ENCODE peak calls at places on chromosomes 6 and 20, in nine cellular contexts. Q, B, V, T, D, O, K, P and Z are unnamed samples. For H3K4me1, the result is how much of the 10 kb centered on the place peaks cover.

GRCh38 chr6:135299256-135299655 is 118.1 kb downstream of the MYB start:
- DNase-seq in Q (no peak), B (no peak), V (no peak), T (peak), D (no peak), O (no peak), K (no peak), P (no peak), Z (peak)

GRCh38 chr6:145350928-145351327 is 384.4 kb downstream of the EPM2A start:
- DNase-seq in Q (no peak), B (no peak), V (no peak), T (no peak), D (no peak), O (no peak), K (no peak), P (no peak), Z (no peak)

GRCh38 chr20:8527998-8528397 is 395.9 kb downstream of the PLCB1 start:
- DNase-seq in Q (no peak), B (no peak), V (no peak), T (peak), D (no peak), O (no peak), K (peak), P (no peak), Z (peak)

GRCh38 chr6:147625946-147626345 is 117.5 kb downstream of the SAMD5 start:
- DNase-seq in Q (no peak), B (no peak), V (no peak), T (no peak), D (no peak), O (no peak), K (no peak), P (no peak), Z (no peak)

GRCh38 chr6:132819405-132820145 is 5.2 kb downstream of the RPS12 start:
- DNase-seq in Q (no peak), B (no peak), V (no peak), T (peak), D (no peak), O (no peak), K (peak), P (no peak), Z (peak)

GRCh38 chr6:13725570-13725969 is 13.9 kb upstream of the RANBP9 start:
- DNase-seq in Q (no peak), B (no peak), V (no peak), T (peak), D (peak), O (peak), K (peak), P (no peak), Z (peak)

GRCh38 chr20:50750145-50750671 is 18.8 kb downstream of the PARD6B start:
- DNase-seq in Q (no peak), B (no peak), V (no peak), T (no peak), D (no peak), O (no peak), K (no peak), P (no peak), Z (peak)

GRCh38 chr6:156269751-156270369 is 507.3 kb upstream of the ARID1B start:
- DNase-seq in Q (no peak), B (peak), V (no peak), T (no peak), D (no peak), O (no peak), K (no peak), P (no peak), Z (no peak)

GRCh38 chr6:158184598-158184997 is 16.4 kb downstream of the GTF2H5 start:
- DNase-seq in Q (no peak), B (no peak), V (no peak), T (no peak), D (no peak), O (no peak), K (no peak), P (no peak), Z (no peak)

GRCh38 chr6:68252632-68253031 is 382.4 kb upstream of the ADGRB3 start:
- DNase-seq in Q (no peak), B (no peak), V (no peak), T (no peak), D (no peak), O (no peak), K (no peak), P (no peak), Z (no peak)

GRCh38 chr20:51752343-51752951 is 15.7 kb downstream of the ATP9A start:
- DNase-seq in Q (no peak), B (no peak), V (no peak), T (peak), D (no peak), O (no peak), K (peak), P (no peak), Z (peak)

GRCh38 chr6:19472168-19472567 is 365.0 kb upstream of the ID4 start:
- DNase-seq in Q (no peak), B (no peak), V (no peak), T (peak), D (no peak), O (no peak), K (peak), P (no peak), Z (peak)

GRCh38 chr6:17901493-17901892 is 85.9 kb downstream of the KIF13A start:
- DNase-seq in Q (no peak), B (no peak), V (no peak), T (no peak), D (no peak), O (no peak), K (no peak), P (no peak), Z (no peak)

GRCh38 chr20:63886054-63886419 is 8.9 kb upstream of the DNAJC5 start:
- DNase-seq in Q (no peak), B (no peak), V (no peak), T (no peak), D (no peak), O (no peak), K (no peak), P (no peak), Z (no peak)

GRCh38 chr20:63882257-63883208 is 12.4 kb upstream of the DNAJC5 start:
- DNase-seq in Q (no peak), B (no peak), V (no peak), T (no peak), D (no peak), O (no peak), K (no peak), P (no peak), Z (no peak)

GRCh38 chr20:63884506-63885263 is 10.2 kb upstream of the DNAJC5 start:
- DNase-seq in Q (no peak), B (no peak), V (no peak), T (no peak), D (no peak), O (no peak), K (no peak), P (no peak), Z (no peak)

GRCh38 chr20:63886921-63887320 is 8.0 kb upstream of the DNAJC5 start:
- DNase-seq in Q (no peak), B (no peak), V (no peak), T (no peak), D (no peak), O (no peak), K (no peak), P (no peak), Z (no peak)

GRCh38 chr20:63885264-63886053 is 9.5 kb upstream of the DNAJC5 start:
- DNase-seq in Q (no peak), B (no peak), V (no peak), T (peak), D (no peak), O (no peak), K (peak), P (no peak), Z (no peak)
- H3K4me1 ChIP-seq in Q (under half), B (under half), V (under half), T (under half), D (under half), O (under half), K (under half), P (under half), Z (under half)

GRCh38 chr6:16105056-16105455 is 23.8 kb upstream of the MYLIP start:
- DNase-seq in Q (no peak), B (no peak), V (no peak), T (no peak), D (no peak), O (no peak), K (no peak), P (no peak), Z (no peak)

GRCh38 chr6:16105874-16106273 is 23.0 kb upstream of the MYLIP start:
- DNase-seq in Q (no peak), B (no peak), V (no peak), T (peak), D (no peak), O (no peak), K (no peak), P (no peak), Z (peak)

GRCh38 chr6:16104624-16105023 is 24.3 kb upstream of the MYLIP start:
- DNase-seq in Q (no peak), B (no peak), V (no peak), T (no peak), D (no peak), O (no peak), K (no peak), P (no peak), Z (no peak)

GRCh38 chr6:16102208-16102607 is 26.7 kb upstream of the MYLIP start:
- DNase-seq in Q (no peak), B (no peak), V (no peak), T (no peak), D (no peak), O (no peak), K (no peak), P (no peak), Z (no peak)

DNA sequence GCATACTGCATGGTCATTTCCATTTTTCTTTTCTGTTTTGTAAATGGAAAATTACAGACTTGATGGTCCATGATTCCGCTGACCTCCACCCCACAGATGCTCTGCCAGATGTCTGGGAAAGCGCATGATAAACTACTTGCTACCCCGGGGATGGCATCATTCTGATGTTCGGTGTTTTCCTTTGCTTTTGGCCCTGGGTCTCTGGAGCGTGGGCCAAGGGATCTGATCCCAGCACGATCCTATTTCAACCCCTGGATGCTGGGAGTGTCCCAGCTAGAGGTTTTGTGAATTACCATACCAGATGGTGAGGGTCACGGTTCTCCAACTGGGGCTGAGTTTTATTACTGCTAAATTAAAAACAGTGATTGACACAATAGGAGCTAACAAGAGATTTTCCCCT is 25.2 kb upstream of the MYLIP start:
- DNase-seq in Q (no peak), B (no peak), V (no peak), T (no peak), D (no peak), O (no peak), K (no peak), P (no peak), Z (no peak)
- H3K4me1 ChIP-seq in Q (under half), B (under half), V (under half), T (under half), D (under half), O (under half), K (under half), P (under half), Z (under half)

DNA sequence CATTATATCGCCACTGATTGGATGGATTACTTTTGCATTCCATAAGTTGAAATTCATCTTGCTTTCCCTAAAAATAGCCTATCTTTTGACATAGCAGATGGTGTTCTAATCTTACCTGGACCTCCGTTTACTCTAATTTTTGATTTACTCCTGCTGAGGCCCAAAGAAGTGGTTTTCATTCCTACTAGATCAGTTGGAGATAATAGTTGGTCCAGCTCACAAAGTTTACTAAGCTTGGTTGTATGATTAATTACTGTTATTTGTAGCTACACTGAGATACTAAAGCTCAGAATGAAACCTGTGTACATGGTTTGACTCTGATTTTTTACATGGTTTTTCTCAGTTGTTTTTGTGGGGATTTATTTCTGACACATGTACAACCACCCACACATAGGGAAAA is 140.6 kb upstream of the SUPT3H start:
- DNase-seq in Q (no peak), B (no peak), V (no peak), T (no peak), D (no peak), O (no peak), K (no peak), P (no peak), Z (no peak)
- H3K4me1 ChIP-seq in Q (under half), B (under half), V (under half), T (under half), D (under half), O (under half), K (under half), P (under half), Z (under half)

GRCh38 chr6:44186691-44187025 is 28.0 kb downstream of the CAPN11 start:
- DNase-seq in Q (no peak), B (no peak), V (no peak), T (no peak), D (no peak), O (no peak), K (no peak), P (no peak), Z (no peak)
- H3K4me1 ChIP-seq in Q (under half), B (under half), V (under half), T (under half), D (under half), O (under half), K (under half), P (under half), Z (under half)

DNA sequence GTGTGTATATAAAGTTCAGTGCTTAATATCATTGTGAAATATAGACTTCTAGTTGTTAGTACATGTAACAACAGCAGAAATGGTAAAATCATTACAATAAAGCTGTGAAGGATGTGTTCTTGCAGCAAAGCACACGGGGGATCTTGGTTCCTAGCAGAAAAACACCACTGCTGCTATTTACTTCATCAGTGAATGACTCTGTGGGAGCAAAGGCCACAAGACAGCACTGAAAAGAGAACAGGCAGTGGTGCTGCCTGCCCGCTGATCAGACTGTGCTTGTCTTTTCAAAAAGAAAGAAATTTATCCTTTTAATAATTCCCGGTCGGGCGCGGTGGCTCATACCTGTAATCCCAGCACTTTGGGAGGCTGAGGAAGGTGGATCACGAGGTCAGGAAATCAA is 689.9 kb upstream of the CITED2 start:
- DNase-seq in Q (no peak), B (no peak), V (no peak), T (no peak), D (no peak), O (no peak), K (no peak), P (no peak), Z (no peak)
- H3K4me1 ChIP-seq in Q (under half), B (under half), V (under half), T (under half), D (under half), O (under half), K (under half), P (under half), Z (under half)

DNA sequence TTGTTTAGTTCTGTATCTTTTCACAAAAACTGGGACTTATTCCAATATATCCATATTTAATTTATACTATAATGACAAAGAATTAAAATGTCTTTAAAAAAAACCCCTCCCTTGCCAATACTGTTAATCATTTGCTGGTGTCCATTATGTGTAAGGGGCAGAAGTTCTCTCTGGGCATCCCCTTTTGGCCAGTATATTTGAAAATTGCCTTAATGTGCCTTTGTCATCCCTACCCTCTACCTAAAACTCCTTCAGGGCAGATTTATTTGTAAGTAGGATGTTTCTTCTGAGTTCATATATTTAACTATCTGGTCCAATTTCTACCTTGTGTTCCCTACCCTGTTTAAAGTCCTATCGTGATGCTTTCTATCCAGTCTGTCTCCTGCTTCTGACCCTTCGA is 62.9 kb downstream of the ARHGAP18 start:
- DNase-seq in Q (no peak), B (no peak), V (no peak), T (no peak), D (no peak), O (no peak), K (no peak), P (no peak), Z (no peak)
- H3K4me1 ChIP-seq in Q (under half), B (under half), V (under half), T (under half), D (under half), O (under half), K (under half), P (under half), Z (under half)

DNA sequence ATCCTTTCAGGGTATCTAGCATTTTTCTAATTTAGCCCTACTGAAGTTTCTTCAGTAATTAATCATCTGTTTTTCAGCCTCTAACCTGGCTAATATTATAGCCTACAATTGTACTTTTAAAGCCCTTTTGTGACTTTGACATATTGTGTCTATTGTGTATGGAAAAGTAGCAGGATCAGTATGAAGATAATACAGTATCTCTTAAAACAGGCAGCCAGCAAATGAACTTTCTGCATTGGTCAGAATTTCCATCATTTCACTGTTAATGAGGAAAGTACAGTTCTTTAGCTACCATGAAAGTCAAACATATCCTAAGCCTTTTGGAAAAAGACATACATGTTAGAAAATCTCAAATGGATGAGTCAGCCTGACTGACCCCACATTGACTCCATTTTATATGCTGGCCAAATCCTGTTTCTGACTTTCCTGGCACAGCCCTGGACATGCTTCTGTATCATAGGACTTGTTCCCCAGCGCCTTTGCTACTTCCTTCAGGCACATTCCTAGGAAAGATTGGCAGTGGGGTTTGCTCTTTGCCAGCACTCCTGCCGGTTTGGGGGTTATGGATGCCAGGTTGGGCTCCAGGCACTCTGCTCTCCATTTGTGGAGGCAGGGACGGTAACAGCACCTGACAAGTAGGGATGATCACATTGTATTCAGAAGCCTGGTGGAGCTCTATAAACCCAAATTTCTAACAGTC is 43.6 kb downstream of the TOP1 start:
- DNase-seq in Q (no peak), B (no peak), V (peak), T (peak), D (no peak), O (no peak), K (peak), P (no peak), Z (peak)
- H3K4me1 ChIP-seq in Q (under half), B (under half), V (under half), T (under half), D (under half), O (half or more), K (under half), P (under half), Z (under half)

GRCh38 chr20:49413677-49414076 is 68.8 kb downstream of the KCNB1 start:
- DNase-seq in Q (no peak), B (no peak), V (no peak), T (no peak), D (no peak), O (no peak), K (no peak), P (no peak), Z (no peak)
- H3K4me1 ChIP-seq in Q (under half), B (under half), V (under half), T (under half), D (under half), O (under half), K (under half), P (under half), Z (under half)